ENCODE peak calls at places on chromosomes 3 and 15, in five cellular contexts. N is fibroblast of mammary gland, D is colonic mucosa, T is right lobe of liver, Y is pancreas. M is an unnamed sample.

GRCh38 chr3:72446406-72447058 is 401.7 kb downstream of the SHQ1 start:
- DNase-seq in N (peak), D (no peak), T (no peak), Y (no peak), M (peak)

GRCh38 chr3:178028933-178029332 is 507.3 kb upstream of the KCNMB2 start:
- DNase-seq in N (no peak), D (no peak), T (no peak), Y (no peak), M (no peak)

GRCh38 chr3:50525987-50526386 is 22.6 kb upstream of the CACNA2D2 start:
- DNase-seq in N (peak), D (peak), T (no peak), Y (no peak), M (peak)

GRCh38 chr15:41930221-41930866 is 36.5 kb upstream of the SPTBN5 start:
- DNase-seq in N (peak), D (peak), T (no peak), Y (no peak), M (peak)

GRCh38 chr3:48621461-48621869 is at the start of gene TMEM89:
- DNase-seq in N (no peak), D (no peak), T (no peak), Y (no peak), M (no peak)

GRCh38 chr3:59518268-59518667 is 468.4 kb upstream of the CFAP20DC start:
- DNase-seq in N (no peak), D (no peak), T (no peak), Y (no peak), M (no peak)

GRCh38 chr3:152026033-152026556 is 152.7 kb downstream of the SUCNR1 start:
- DNase-seq in N (peak), D (no peak), T (no peak), Y (no peak), M (peak)

GRCh38 chr15:52858388-52859176 is 68.4 kb upstream of the ONECUT1 start:
- DNase-seq in N (no peak), D (no peak), T (no peak), Y (no peak), M (no peak)

GRCh38 chr3:183745300-183746098 is 47.9 kb downstream of the YEATS2 start:
- DNase-seq in N (no peak), D (no peak), T (no peak), Y (no peak), M (no peak)

GRCh38 chr3:108406661-108407206 is 103.7 kb downstream of the MYH15 start:
- DNase-seq in N (peak), D (peak), T (no peak), Y (no peak), M (peak)

GRCh38 chr3:186413615-186414415 is 51.8 kb upstream of the DGKG start:
- DNase-seq in N (peak), D (no peak), T (peak), Y (peak), M (peak)

GRCh38 chr15:49436786-49437185 is 13.7 kb downstream of the FGF7 start:
- DNase-seq in N (no peak), D (no peak), T (no peak), Y (no peak), M (no peak)
- TF ChIP-seq CTCF in N (no peak), D (no peak), T (no peak), Y (no peak), M (no peak)

DNA sequence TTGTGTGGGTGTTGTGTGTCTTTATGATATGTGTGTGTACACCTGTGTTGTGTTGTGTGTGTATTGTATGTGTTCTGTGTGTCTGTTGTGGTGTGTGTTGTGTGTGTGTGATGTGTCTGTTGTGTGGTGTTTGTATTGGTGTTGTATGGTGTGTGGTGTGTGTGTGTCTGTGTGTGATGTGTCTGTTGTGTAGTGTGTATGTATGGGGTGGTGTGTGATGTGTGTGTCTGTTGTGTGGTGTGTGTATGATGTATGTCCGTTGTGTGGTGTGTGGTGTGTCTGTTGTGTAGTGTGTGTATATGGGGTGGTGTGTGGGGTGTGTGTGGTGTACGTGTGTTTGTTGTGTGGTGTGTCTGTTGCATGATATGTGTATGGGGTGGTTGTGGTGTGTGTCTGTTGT is 46.6 kb downstream of the ZDHHC19 start:
- DNase-seq in N (no peak), D (no peak), T (no peak), Y (no peak), M (no peak)
- H3K4me3 ChIP-seq in N (no peak), D (no peak), T (no peak), Y (no peak), M (no peak)

GRCh38 chr3:16871915-16872842 is 12.6 kb upstream of the PLCL2 start:
- DNase-seq in N (peak), D (no peak), T (no peak), Y (no peak), M (peak)
- TF ChIP-seq CTCF in N (no peak), D (no peak), T (no peak), Y (no peak), M (no peak)

DNA sequence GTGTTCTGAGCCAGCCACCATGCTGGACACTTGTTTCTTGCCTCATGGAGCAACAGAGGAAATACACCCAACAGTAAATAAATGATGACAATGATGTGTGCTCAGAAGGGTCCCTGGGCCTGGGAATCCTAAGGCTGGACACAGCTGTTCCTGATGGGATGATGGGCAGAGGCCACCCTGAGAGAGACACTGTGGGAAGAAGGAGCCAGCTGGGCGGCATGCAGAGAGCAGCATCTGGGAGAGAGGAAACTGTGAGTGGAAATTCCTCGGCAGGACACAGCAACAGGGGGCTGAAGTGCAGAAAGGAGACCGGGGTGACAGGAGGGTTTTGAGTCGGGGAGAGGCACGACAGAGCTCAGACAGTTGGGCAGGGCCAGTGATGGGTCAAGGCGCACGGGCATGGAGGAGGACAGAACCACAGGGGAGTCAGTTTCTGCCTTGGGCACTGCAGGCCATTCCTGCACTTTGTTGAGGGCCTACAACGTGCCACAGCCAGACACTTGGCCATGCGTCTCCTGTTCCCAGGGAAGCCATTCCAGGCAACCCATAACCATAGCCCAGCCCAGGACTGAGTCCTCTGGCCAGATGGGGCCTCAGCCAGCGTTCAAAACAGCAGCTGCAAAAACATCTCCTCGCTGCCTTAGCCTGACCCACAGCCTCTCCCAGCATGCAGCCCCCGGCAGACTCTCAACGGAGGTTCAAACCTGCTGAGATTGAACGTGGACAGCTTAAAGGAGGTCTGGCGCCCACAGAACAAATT is 36.7 kb upstream of the SLC6A1 start:
- DNase-seq in N (no peak), D (no peak), T (no peak), Y (no peak), M (no peak)
- H3K4me3 ChIP-seq in N (no peak), D (no peak), T (no peak), Y (no peak), M (no peak)

DNA sequence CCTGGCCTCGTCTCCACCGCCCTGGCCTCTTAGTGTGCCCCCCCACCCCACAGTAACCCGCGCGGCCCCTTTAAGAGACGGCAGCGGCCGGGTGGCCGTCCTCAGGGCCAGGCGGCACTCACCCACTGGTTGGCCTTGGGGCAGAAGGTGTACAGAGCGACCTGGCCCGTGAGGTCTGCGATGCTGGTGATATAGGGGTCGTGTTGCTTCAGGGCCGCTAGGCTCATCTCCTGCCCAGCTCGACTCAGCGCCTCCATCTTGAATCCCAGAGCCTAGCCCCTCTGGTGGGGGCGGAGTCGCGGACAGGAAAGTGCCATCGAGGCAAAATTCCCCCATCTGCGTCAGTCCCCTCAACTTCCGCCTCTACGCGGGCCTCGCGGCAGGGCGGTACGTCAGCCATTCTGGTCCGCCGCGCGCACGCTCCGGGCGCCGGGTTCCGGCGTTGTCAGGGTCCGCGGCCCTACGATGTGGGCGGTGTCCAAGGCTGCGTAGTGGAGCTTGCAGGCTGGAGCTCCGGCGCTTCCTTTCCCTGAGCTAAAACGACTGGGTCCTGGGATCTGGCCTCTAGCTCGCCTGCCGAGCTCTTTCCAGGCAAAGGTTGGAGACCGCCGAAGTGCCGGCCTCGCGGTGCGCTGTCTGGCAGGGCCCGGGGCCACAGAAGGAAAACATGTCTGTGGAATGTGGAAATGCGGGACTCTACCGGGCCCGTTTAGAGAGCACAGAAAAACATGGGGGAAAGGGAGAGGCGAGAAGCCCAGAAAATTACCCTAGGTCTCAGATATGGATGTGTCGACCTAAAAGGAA is at the start of gene DCP1A:
- DNase-seq in N (peak), D (peak), T (peak), Y (peak), M (peak)
- TF ChIP-seq CTCF in N (no peak), D (no peak), T (no peak), Y (no peak), M (no peak)

GRCh38 chr15:68279218-68279533 is 1.6 kb downstream of the FEM1B start:
- DNase-seq in N (no peak), D (no peak), T (no peak), Y (no peak), M (no peak)

GRCh38 chr15:68279779-68280745 is 2.5 kb downstream of the FEM1B start:
- DNase-seq in N (no peak), D (no peak), T (no peak), Y (no peak), M (peak)

GRCh38 chr15:68278345-68279217 is 1.0 kb downstream of the FEM1B start:
- DNase-seq in N (peak), D (peak), T (no peak), Y (no peak), M (peak)

GRCh38 chr15:68283401-68283800 is 5.9 kb downstream of the FEM1B start:
- DNase-seq in N (no peak), D (no peak), T (no peak), Y (no peak), M (no peak)

DNA sequence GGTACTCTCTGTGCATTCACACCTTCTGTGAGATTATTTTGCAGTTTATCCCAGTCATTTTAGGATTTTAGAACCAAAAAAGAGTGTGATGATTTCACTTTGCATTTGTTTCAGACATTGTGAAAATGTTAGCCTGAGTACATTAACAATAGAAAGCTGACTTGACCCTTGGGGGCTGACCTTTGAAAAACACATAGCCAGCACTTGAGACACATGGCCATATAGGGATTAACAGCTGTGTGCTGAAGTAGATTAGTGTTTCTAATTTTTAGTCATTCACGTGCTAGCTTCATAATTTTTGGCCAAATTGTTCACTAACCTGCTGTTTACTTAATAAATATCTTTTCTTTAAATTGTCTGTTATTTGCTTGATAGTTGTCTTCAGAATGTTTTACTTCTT is 3.5 kb downstream of the FEM1B start:
- DNase-seq in N (no peak), D (no peak), T (no peak), Y (no peak), M (no peak)
- H3K4me3 ChIP-seq in N (peak), D (no peak), T (no peak), Y (no peak), M (peak)

DNA sequence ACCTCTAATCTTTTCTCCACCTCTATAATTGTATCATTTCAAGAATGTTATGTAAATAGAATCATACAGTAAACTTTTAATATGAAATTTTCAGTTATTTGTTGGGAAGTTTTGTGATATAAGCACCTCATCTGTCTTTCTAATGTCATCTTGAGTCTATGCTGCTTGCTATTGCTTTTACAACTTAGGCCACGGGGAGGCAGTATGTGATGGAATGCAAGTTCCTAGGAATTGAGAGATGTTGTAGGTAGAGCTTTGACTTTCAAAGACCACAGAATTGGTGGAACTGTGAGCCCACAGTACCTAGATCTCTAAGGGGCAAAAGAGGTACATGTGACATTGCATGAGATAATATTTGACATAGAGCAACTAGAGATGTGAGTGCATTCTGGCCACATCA is 328.3 kb downstream of the MFSD1 start:
- DNase-seq in N (peak), D (peak), T (no peak), Y (no peak), M (peak)
- TF ChIP-seq CTCF in N (peak), D (peak), T (peak), Y (no peak), M (peak)

DNA sequence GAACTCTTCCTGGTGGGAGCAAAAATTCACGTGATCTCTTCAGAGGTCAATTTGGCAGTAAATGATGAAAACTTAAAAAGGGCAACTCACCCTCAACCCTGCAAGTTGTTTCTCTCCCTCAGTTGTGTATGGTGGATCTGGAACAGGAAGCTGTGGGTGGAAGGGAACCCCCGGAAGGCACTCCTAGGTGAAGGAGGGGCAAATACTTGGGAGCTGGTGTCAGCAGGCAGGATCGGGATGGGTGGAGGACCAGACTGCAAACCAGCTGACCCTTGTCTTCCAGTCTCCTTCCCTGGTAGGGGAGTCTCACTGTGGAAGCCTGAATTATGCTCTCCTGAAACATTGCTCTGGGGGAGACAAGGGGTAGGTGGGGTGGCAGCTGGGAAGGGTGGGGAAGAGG is 33.5 kb downstream of the PRR23E start:
- DNase-seq in N (no peak), D (no peak), T (no peak), Y (no peak), M (peak)
- H3K4me3 ChIP-seq in N (no peak), D (no peak), T (no peak), Y (no peak), M (no peak)

DNA sequence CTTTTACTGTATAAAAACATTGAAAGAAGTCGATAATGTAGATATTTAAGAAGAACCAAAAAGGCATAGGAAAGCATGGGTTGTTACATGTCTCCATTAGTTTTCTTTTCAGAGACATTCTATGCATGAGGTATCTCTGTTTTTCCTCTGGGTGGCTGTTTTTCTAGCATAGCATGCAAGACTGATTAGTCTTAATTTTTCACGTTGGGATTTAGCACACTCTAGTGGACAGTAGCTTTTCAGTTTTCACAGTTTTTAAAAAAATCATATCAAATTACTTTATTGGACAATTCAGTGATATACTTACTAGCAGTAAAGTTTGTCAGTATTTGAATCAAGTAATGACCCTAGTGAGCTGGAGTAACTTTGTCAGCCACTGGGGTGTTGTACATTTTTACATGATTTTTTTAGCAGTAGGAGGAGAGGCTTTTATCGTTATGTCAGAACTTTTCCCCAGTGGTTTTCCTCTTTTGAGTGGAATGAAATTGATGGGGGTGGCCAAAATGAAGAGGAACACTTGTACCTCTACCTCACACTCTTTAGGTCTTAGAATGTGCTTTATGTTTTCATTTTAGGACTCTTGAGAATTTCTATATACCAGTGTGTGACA is 57.2 kb downstream of the SEC22A start:
- DNase-seq in N (peak), D (no peak), T (no peak), Y (no peak), M (peak)
- TF ChIP-seq CTCF in N (peak), D (peak), T (peak), Y (peak), M (peak)

DNA sequence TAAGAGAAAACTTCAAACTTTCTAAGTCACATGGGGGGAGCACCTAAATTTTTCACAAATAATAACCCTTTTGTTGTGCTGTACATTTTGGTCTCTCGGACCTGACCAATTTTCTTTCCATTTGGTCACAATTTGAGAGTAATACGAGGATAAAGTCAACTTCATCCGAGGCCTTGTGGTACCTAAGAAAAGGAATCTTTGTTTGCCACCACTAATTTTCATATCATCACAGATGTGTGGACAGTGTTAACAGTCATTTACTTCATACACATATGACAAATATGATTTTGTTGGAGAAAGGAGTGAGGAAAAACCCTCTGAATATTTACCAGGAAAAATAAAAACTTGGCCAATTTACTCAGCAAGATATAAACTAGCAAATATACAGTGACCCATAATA is 40.8 kb downstream of the VGLL4 start:
- DNase-seq in N (no peak), D (no peak), T (no peak), Y (no peak), M (no peak)
- H3K4me3 ChIP-seq in N (no peak), D (no peak), T (no peak), Y (no peak), M (no peak)